ENCODE peak calls at places on chromosomes 12 and 14, in nine cellular contexts. W is mesothelial cell of epicardium, H is upper lobe of right lung, U is left ventricle myocardium inferior, A is stomach, P is progenitor cell of endocrine pancreas, R is transverse colon, V is fibroblast of pulmonary artery, I is fibroblast of mammary gland. O is an unnamed sample.

GRCh38 chr12:90152897-90153624 is 444.4 kb upstream of the ATP2B1 start:
- DNase-seq in V (no peak), A (no peak), W (no peak), I (peak), H (no peak), R (no peak), P (no peak), U (no peak), O (no peak)

GRCh38 chr12:57772429-57773322 is at the start of gene EEF1AKMT3:
- DNase-seq in I (peak), H (peak), U (peak), P (peak), W (no peak), V (peak), R (peak), A (peak), O (peak)

GRCh38 chr12:52791271-52792184 is 4.4 kb downstream of the KRT3 start:
- DNase-seq in H (peak), V (no peak), W (no peak), U (no peak), P (no peak), A (no peak), I (no peak), R (no peak), O (no peak)

GRCh38 chr12:127670294-127670693 is 596.7 kb upstream of the TMEM132C start:
- DNase-seq in I (no peak), H (no peak), R (no peak), W (no peak), U (no peak), A (no peak), V (no peak), P (no peak), O (no peak)

GRCh38 chr14:69610859-69611263 is 535 bp upstream of the SUSD6 start:
- DNase-seq in A (no peak), U (no peak), W (no peak), V (peak), I (peak), P (no peak), R (no peak), H (no peak), O (no peak)

GRCh38 chr12:125132698-125133400 is 67.6 kb downstream of the AACS start:
- DNase-seq in U (no peak), R (no peak), V (no peak), P (no peak), I (peak), A (no peak), H (no peak), W (no peak), O (no peak)

GRCh38 chr12:57621497-57622292 is 10.5 kb downstream of the ARHGEF25 start:
- DNase-seq in V (no peak), P (peak), H (peak), R (peak), U (peak), I (peak), W (peak), A (peak), O (peak)

GRCh38 chr12:7131502-7131866 is 1.3 kb downstream of the CLSTN3 start:
- DNase-seq in A (no peak), R (no peak), H (no peak), U (no peak), I (no peak), P (no peak), W (no peak), V (no peak), O (no peak)

GRCh38 chr12:113996026-113996425 is 29.9 kb upstream of the RBM19 start:
- DNase-seq in H (no peak), R (no peak), I (no peak), W (no peak), A (no peak), P (no peak), V (no peak), U (no peak), O (no peak)

GRCh38 chr14:105315941-105316562 is 1.5 kb downstream of the PACS2 start:
- DNase-seq in W (peak), A (no peak), U (no peak), H (no peak), I (no peak), R (no peak), P (no peak), V (no peak), O (no peak)

GRCh38 chr12:65252515-65252914 is 26.0 kb upstream of the MSRB3 start:
- DNase-seq in A (no peak), P (no peak), I (no peak), U (no peak), R (no peak), H (no peak), V (no peak), W (no peak), O (no peak)
- TF ChIP-seq CTCF in A (no peak), P (no peak), I (no peak), U (no peak), R (no peak), H (no peak), V (no peak), W (no peak), O (no peak)

DNA sequence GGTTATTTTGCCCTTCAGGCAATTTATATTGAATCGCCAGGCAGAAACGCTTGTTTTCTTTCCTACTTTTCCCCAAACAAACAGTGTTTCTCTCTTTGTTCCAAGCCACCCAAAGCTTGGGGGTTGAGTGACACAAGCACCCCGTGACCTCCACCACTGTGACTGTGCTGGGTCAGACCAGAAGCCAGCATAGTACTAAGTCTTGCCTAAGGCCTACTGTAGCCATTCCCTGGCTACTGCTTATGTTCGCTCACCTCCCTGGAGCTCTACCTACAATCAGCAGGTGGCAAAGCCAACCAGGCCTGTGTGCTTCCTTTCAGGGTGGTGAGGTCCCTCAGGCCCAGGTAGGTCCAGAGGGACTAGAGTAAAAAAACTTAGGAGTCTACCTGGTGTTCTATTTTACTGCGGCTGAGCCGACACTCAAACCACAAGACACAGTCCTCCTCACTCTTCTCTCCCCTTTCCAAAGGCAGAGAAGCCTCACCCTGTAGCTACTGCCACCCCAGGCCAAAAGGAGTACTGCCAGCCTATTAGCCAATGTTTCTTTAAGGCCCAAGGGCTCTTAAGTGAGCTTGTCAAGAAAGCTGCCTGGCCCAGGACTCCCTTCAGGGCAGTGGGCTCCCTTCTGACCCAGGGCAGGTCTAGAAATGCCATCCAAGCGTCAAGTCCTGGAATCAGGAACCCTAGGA is 411.8 kb upstream of the MIS18BP1 start:
- DNase-seq in I (no peak), R (no peak), A (no peak), U (no peak), P (no peak), W (no peak), H (no peak), V (no peak), O (no peak)
- TF ChIP-seq CTCF in I (no peak), R (no peak), A (no peak), U (no peak), P (peak), W (no peak), H (no peak), V (no peak), O (no peak)

GRCh38 chr14:100428727-100429126 is 105.6 kb downstream of the SLC25A47 start:
- DNase-seq in V (peak), I (peak), U (no peak), A (no peak), P (no peak), H (no peak), W (no peak), R (no peak), O (no peak)

GRCh38 chr14:100425454-100425814 is 102.3 kb downstream of the SLC25A47 start:
- DNase-seq in P (no peak), R (no peak), H (no peak), U (no peak), A (no peak), V (no peak), I (no peak), W (no peak), O (no peak)

GRCh38 chr14:100427166-100427565 is 104.0 kb downstream of the SLC25A47 start:
- DNase-seq in U (no peak), R (no peak), W (no peak), P (no peak), V (no peak), I (no peak), A (no peak), H (no peak), O (no peak)

GRCh38 chr14:100424504-100425453 is 101.6 kb downstream of the SLC25A47 start:
- DNase-seq in A (no peak), W (no peak), R (peak), H (no peak), U (no peak), I (no peak), V (no peak), P (no peak), O (no peak)

GRCh38 chr14:100426331-100426730 is 103.2 kb downstream of the SLC25A47 start:
- DNase-seq in W (no peak), R (no peak), U (no peak), A (no peak), P (no peak), H (no peak), V (no peak), I (no peak), O (no peak)
- TF ChIP-seq CTCF in W (no peak), R (no peak), U (no peak), A (no peak), P (no peak), H (no peak), V (no peak), I (no peak), O (no peak)

GRCh38 chr12:46944104-46944503 is 118.3 kb upstream of the SLC38A4 start:
- DNase-seq in H (no peak), A (no peak), I (peak), W (no peak), R (no peak), U (no peak), P (no peak), V (peak), O (no peak)
- TF ChIP-seq CTCF in H (no peak), A (no peak), I (peak), W (no peak), R (no peak), U (peak), P (no peak), V (peak), O (no peak)

DNA sequence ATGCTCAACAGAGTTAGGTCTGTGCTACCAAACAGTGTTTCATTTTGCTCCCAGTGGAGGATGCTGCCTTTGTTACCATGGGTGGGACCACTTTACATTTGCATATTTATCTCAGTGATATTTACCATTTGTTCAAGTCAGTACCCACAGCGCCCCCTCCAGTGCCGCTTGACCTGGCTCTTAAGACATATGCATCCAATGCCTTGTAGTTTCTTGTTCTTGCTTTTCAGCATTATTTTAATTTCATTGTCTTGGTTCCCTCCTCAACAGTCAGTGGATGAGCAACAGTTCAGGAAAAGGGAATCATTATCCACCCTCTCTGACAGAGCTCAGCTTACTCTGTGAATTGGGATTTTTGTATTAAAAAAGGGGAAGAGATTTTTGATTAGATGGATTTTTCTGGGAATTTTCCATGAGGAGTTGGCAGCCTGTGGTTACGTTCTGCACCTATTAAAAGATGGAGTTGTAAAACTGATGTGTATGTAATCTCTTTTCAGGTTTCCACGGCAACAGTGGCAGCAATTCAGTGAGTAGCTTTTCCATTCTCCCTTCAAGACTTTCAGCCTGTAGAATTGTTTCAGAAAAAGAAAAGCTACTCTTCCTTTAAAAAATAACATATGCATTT is 240.5 kb upstream of the DAAM1 start:
- DNase-seq in U (no peak), W (no peak), R (no peak), I (peak), P (no peak), V (no peak), A (no peak), H (no peak), O (no peak)
- TF ChIP-seq CTCF in U (no peak), W (no peak), R (no peak), I (peak), P (peak), V (no peak), A (no peak), H (no peak), O (no peak)

DNA sequence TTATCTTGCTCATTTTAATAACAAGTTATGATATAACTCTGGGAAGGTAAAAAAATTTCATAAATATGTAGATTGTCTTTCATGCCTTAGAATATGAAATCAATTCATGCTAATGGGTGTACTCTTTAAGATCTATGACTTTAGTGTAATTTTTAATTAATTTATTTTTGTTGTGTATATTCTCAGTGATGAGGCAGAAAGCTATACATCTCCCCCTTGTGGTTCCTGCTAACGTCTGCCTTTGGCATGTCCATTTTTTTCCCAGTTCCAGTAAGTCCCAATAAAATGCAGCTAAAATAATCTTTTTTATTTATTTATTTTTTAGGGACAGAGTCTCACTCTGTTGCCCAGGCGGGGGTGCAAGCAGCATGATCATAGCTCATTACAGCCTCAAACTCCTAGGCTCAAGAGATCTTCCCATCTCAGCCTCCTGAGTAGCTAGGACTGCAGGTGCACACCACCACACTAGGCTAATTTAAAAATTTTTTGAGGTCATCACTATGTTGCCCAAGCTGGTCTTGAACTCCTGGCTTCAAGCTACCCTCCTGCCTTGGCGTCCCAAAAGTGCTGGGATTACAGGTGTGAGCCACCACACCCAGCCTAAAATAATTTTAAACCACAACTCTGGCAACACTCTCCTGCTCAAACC is 3.3 kb upstream of the CHURC1 start:
- DNase-seq in H (no peak), U (no peak), I (peak), W (no peak), V (peak), A (no peak), P (no peak), R (no peak), O (no peak)
- TF ChIP-seq CTCF in H (peak), U (peak), I (peak), W (peak), V (peak), A (peak), P (peak), R (peak), O (peak)

GRCh38 chr12:49092086-49092815 is 2.4 kb downstream of the DHH start:
- DNase-seq in A (no peak), R (no peak), H (no peak), W (no peak), P (peak), U (peak), V (peak), I (peak), O (peak)

GRCh38 chr12:49091836-49092085 is 2.8 kb downstream of the DHH start:
- DNase-seq in R (no peak), I (no peak), P (no peak), W (no peak), A (no peak), U (no peak), V (no peak), H (no peak), O (no peak)

GRCh38 chr12:49094104-49094948 is at the start of gene DHH:
- DNase-seq in U (peak), H (peak), P (no peak), W (no peak), R (no peak), V (no peak), I (no peak), A (no peak), O (no peak)

GRCh38 chr12:49093746-49094103 is 876 bp downstream of the DHH start:
- DNase-seq in V (no peak), W (no peak), H (no peak), U (peak), P (no peak), R (no peak), A (no peak), I (no peak), O (no peak)

DNA sequence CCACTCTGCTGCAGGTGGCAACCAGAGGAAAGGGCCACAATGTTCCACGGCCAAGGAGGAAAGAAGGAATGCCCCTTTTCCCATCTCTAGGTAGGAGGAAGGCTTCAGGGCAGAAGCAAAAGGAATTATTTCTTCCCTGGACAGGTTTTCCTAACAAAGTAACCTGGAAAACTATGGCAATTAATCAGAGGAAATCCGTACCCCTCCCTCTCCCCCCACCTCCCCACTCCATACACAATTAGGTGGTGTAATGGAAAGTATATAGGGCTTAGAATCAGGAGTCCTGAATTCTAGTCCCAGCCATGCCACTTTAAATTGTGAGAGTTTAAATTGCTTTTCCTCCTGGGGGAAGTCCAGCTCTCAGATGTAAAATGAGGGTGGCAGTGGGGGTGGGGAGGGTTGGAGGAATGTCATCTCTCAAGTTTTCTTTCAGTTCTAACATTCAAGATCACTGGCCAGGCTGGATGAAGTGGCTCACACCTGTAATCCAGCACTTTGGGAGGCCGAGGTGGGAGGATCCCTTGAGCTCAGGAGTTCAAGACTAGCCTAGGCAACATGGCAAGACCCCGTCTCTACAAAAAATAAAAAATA is 1.7 kb downstream of the DHH start:
- DNase-seq in R (no peak), P (no peak), U (no peak), A (no peak), H (no peak), I (no peak), V (no peak), W (no peak), O (no peak)
- TF ChIP-seq CTCF in R (no peak), P (no peak), U (no peak), A (no peak), H (no peak), I (no peak), V (no peak), W (no peak), O (no peak)

O was measured in GM10248.